ENCODE peak calls at places on chromosomes 3 and 15, in five cellular contexts. J is H54, U is Karpas-422, F is activated T-helper 1 cell treated with Interleukin-2 at 50 U/mL for 16 hours, Z is body of pancreas. L is an unnamed sample.

GRCh38 chr15:60179786-60180391 is 175.8 kb downstream of the FOXB1 start:
- DNase-seq in F (no peak), Z (peak), J (peak), U (peak), L (peak)

GRCh38 chr3:146449076-146449475 is 20.3 kb downstream of the PLSCR2 start:
- DNase-seq in Z (no peak), U (no peak), J (no peak), F (no peak), L (no peak)

GRCh38 chr3:120177151-120177550 is 82.9 kb upstream of the GSK3B start:
- DNase-seq in J (peak), Z (peak), U (no peak), F (no peak), L (no peak)

GRCh38 chr3:11818033-11818432 is 28.7 kb downstream of the TAMM41 start:
- DNase-seq in F (no peak), J (no peak), Z (no peak), U (no peak), L (no peak)

GRCh38 chr15:88655103-88655553 is 16.3 kb downstream of the ISG20 start:
- DNase-seq in J (no peak), F (no peak), Z (no peak), U (no peak), L (no peak)

GRCh38 chr3:171038342-171038741 is 11.8 kb upstream of the SLC2A2 start:
- DNase-seq in J (no peak), F (no peak), Z (no peak), U (no peak), L (no peak)

GRCh38 chr15:62426387-62426956 is 261.4 kb upstream of the C2CD4B start:
- DNase-seq in Z (no peak), U (no peak), J (no peak), F (no peak), L (no peak)

GRCh38 chr3:127962937-127963336 is 47.9 kb downstream of the KBTBD12 start:
- DNase-seq in U (no peak), J (no peak), Z (no peak), F (no peak), L (peak)

GRCh38 chr3:122415762-122416654 is at the start of gene WDR5B:
- DNase-seq in J (peak), F (peak), U (peak), Z (peak), L (peak)

GRCh38 chr3:154970796-154971195 is 109.3 kb upstream of the MME start:
- DNase-seq in U (no peak), F (no peak), Z (no peak), J (no peak), L (no peak)

GRCh38 chr15:76335851-76336253 is 721 bp upstream of the ISL2 start:
- DNase-seq in Z (no peak), U (peak), J (peak), F (no peak), L (peak)

GRCh38 chr3:48915296-48915695 is 3.3 kb upstream of the ARIH2 start:
- DNase-seq in J (no peak), U (no peak), F (no peak), Z (no peak), L (no peak)

GRCh38 chr15:95328559-95328958 is 1001.9 kb upstream of the NR2F2 start:
- DNase-seq in Z (no peak), F (no peak), U (no peak), J (no peak), L (no peak)

GRCh38 chr3:177680442-177680821 is 483.1 kb upstream of the TBL1XR1 start:
- DNase-seq in J (no peak), Z (no peak), U (no peak), F (no peak), L (no peak)

GRCh38 chr15:72735111-72735510 is 48.4 kb downstream of the ADPGK start:
- DNase-seq in F (no peak), Z (no peak), U (no peak), J (no peak), L (no peak)

GRCh38 chr3:185825639-185826481 is 1.0 kb upstream of the IGF2BP2 start:
- DNase-seq in Z (peak), J (peak), F (no peak), U (no peak), L (no peak)

GRCh38 chr15:84079885-84080777 is 155.4 kb upstream of the GOLGA6L4 start:
- DNase-seq in U (peak), F (no peak), J (no peak), Z (peak), L (peak)

GRCh38 chr15:67167131-67167530 is 87.3 kb downstream of the AAGAB start:
- DNase-seq in J (no peak), U (no peak), F (no peak), Z (no peak), L (no peak)

GRCh38 chr3:160531311-160531710 is 34.1 kb downstream of the KPNA4 start:
- DNase-seq in F (no peak), Z (no peak), J (no peak), U (no peak), L (no peak)

GRCh38 chr15:70149667-70150404 is 52.1 kb upstream of the TLE3 start:
- DNase-seq in Z (no peak), U (peak), F (no peak), J (no peak), L (no peak)

GRCh38 chr3:45309876-45310275 is 78.5 kb upstream of the LARS2 start:
- DNase-seq in U (no peak), J (no peak), F (no peak), Z (no peak), L (no peak)

GRCh38 chr3:51808920-51809319 is 29.9 kb upstream of the IQCF6 start:
- DNase-seq in J (no peak), F (no peak), U (no peak), Z (no peak), L (no peak)

GRCh38 chr15:65249641-65250040 is 37.0 kb downstream of the PARP16 start:
- DNase-seq in Z (no peak), J (no peak), F (no peak), U (no peak), L (peak)

GRCh38 chr3:134839990-134840389 is 44.9 kb downstream of the EPHB1 start:
- DNase-seq in U (peak), Z (no peak), F (no peak), J (no peak), L (no peak)

GRCh38 chr3:112011376-112011940 is 12.7 kb downstream of the TAGLN3 start:
- DNase-seq in F (no peak), U (no peak), J (no peak), Z (no peak), L (no peak)

GRCh38 chr15:64454282-64454681 is 6.1 kb upstream of the ZNF609 start:
- DNase-seq in Z (no peak), F (no peak), J (no peak), U (no peak), L (no peak)

GRCh38 chr3:66431494-66431893 is 69.3 kb downstream of the LRIG1 start:
- DNase-seq in Z (no peak), J (no peak), F (no peak), U (no peak), L (no peak)

L was measured in NAMALWA.